ENCODE peak calls at places on chromosomes 2 and 18, in four cellular contexts. P is DMS79, O is dorsolateral prefrontal cortex, L is myocyte. U is an unnamed sample.

GRCh38 chr2:8790739-8791162 is 46.7 kb downstream of the KIDINS220 start:
- DNase-seq in L (no peak), O (no peak), P (no peak), U (peak; percentile 25)

GRCh38 chr2:109450574-109451265 is 163.0 kb downstream of the SEPTIN10 start:
- DNase-seq in L (peak; percentile 63), P (no peak), O (no peak), U (no peak)

GRCh38 chr2:218228366-218229092 is 11.5 kb downstream of the ARPC2 start:
- DNase-seq in O (no peak), L (no peak), P (no peak), U (no peak)

GRCh38 chr2:118672571-118673158 is 174.8 kb downstream of the EN1 start:
- DNase-seq in L (no peak), O (no peak), P (no peak), U (no peak)

GRCh38 chr2:171411214-171411613 is 22.6 kb downstream of the METTL8 start:
- DNase-seq in L (no peak), P (no peak), O (no peak), U (no peak)

GRCh38 chr18:58578835-58579560 is 49.9 kb downstream of the ALPK2 start:
- DNase-seq in O (no peak), L (peak; percentile 97), P (no peak), U (no peak)

GRCh38 chr18:77129150-77129551 is 3.4 kb downstream of the MBP start:
- DNase-seq in O (no peak), P (no peak), L (peak; percentile 63), U (no peak)

GRCh38 chr2:227163445-227163997 is 484 bp downstream of the COL4A4 start:
- DNase-seq in P (no peak), L (no peak), O (no peak), U (peak; percentile 46)

GRCh38 chr2:180125245-180125962 is 118.3 kb upstream of the CWC22 start:
- DNase-seq in O (peak; percentile 58), P (peak; percentile 35), L (peak; percentile 91), U (peak; percentile 17)

GRCh38 chr2:72010647-72011355 is 136.9 kb downstream of the CYP26B1 start:
- DNase-seq in O (no peak), L (no peak), P (no peak), U (no peak)